ENCODE peak calls at places on chromosome 13, in five cellular contexts. R is HT1080; Y is stimulated activated CD8-positive, alpha-beta memory T cell treated with anti-CD3 and anti-CD28 coated beads, Interleukin-7, amount 100 ng/mL, for 48 hours; N is ovary; H is HEK293T. D is an unnamed sample.

GRCh38 chr13:94822356-94822755 is 110.0 kb upstream of the SOX21 start:
- DNase-seq in H (no peak), R (no peak), N (no peak), Y (no peak), D (no peak)

GRCh38 chr13:98959299-98959698 is 18.6 kb downstream of the DOCK9 start:
- DNase-seq in Y (no peak), H (no peak), R (no peak), N (no peak), D (no peak)

GRCh38 chr13:24323036-24323738 is 13.8 kb downstream of the C1QTNF9 start:
- DNase-seq in R (no peak), H (no peak), N (no peak), Y (no peak), D (no peak)

GRCh38 chr13:20616059-20616797 is 49.3 kb downstream of the IFT88 start:
- DNase-seq in R (peak), H (no peak), N (no peak), Y (no peak), D (no peak)

GRCh38 chr13:112728375-112729126 is 38.7 kb downstream of the ATP11A start:
- DNase-seq in Y (no peak), H (no peak), R (no peak), N (no peak), D (no peak)

GRCh38 chr13:75353786-75354193 is 128.2 kb downstream of the TBC1D4 start:
- DNase-seq in N (no peak), H (no peak), R (no peak), Y (no peak), D (no peak)

GRCh38 chr13:59266478-59267063 is 897.2 kb downstream of the DIAPH3 start:
- DNase-seq in Y (no peak), H (no peak), N (no peak), R (no peak), D (no peak)

GRCh38 chr13:45827318-45827717 is 24.2 kb downstream of the SIAH3 start:
- DNase-seq in H (no peak), N (no peak), R (no peak), Y (no peak), D (no peak)

GRCh38 chr13:66994097-66994496 is 236.0 kb downstream of the PCDH9 start:
- DNase-seq in N (no peak), H (peak), R (peak), Y (no peak), D (peak)

GRCh38 chr13:65836066-65836465 is 1394.1 kb downstream of the PCDH9 start:
- DNase-seq in Y (no peak), H (no peak), R (no peak), N (no peak), D (no peak)

GRCh38 chr13:81791636-81792035 is 1450.7 kb upstream of the SPRY2 start:
- DNase-seq in Y (no peak), N (no peak), H (no peak), R (no peak), D (no peak)

GRCh38 chr13:23799945-23800344 is 89.3 kb downstream of the MIPEP start:
- DNase-seq in N (no peak), H (no peak), R (no peak), Y (no peak), D (no peak)

GRCh38 chr13:38582133-38582532 is 104.7 kb upstream of the FREM2 start:
- DNase-seq in R (peak), N (no peak), H (peak), Y (no peak), D (peak)

D was measured in RCC 7860.